ENCODE peak calls at places on chromosomes 13 and 19, in nine cellular contexts. F is right atrium auricular region; O is activated CD4-positive, alpha-beta T cell treated with anti-CD3 and anti-CD28 coated beads for 48 hours; M is activated CD8-positive, alpha-beta memory T cell treated with anti-CD3 and anti-CD28 coated beads for 24 hours; J is stimulated activated CD8-positive, alpha-beta memory T cell treated with anti-CD3 and anti-CD28 coated beads, Interleukin-4, amount 100 ng/mL, for 1 hour; V is HT-29; K is NCI-H226; E is bronchial epithelial cell; T is HCT116. W is an unnamed sample.

GRCh38 chr13:99590519-99591011 is 89.3 kb downstream of the TM9SF2 start:
- DNase-seq in T (no peak), F (no peak), J (no peak), E (no peak), O (no peak), V (no peak), K (no peak), M (no peak), W (no peak)

GRCh38 chr19:57887195-57887941 is 1.5 kb downstream of the ZNF814 start:
- DNase-seq in J (no peak), V (no peak), K (peak), T (no peak), E (peak), M (no peak), O (no peak), F (no peak), W (no peak)

GRCh38 chr13:98975822-98976261 is 2.0 kb downstream of the DOCK9 start:
- DNase-seq in K (no peak), V (peak), E (no peak), M (no peak), T (no peak), J (no peak), F (no peak), O (no peak), W (no peak)

GRCh38 chr13:73901324-73902068 is 232.7 kb downstream of the KLF12 start:
- DNase-seq in T (no peak), J (no peak), F (no peak), E (no peak), M (no peak), V (no peak), O (no peak), K (no peak), W (no peak)

GRCh38 chr13:54775501-54776191 is 1747.0 kb downstream of the OLFM4 start:
- DNase-seq in T (no peak), F (no peak), M (no peak), E (no peak), K (no peak), V (no peak), J (no peak), O (no peak), W (no peak)

GRCh38 chr19:29048873-29049272 is 164.1 kb downstream of the UQCRFS1 start:
- DNase-seq in V (no peak), M (no peak), T (no peak), K (no peak), E (no peak), O (no peak), F (no peak), J (no peak), W (no peak)

GRCh38 chr19:32358311-32358710 is 12.9 kb downstream of the ZNF507 start:
- DNase-seq in V (no peak), E (no peak), K (no peak), O (no peak), M (no peak), J (no peak), F (no peak), T (no peak), W (no peak)

GRCh38 chr13:45143346-45143751 is 23.0 kb downstream of the GTF2F2 start:
- DNase-seq in O (no peak), J (no peak), E (no peak), F (no peak), K (no peak), M (no peak), V (peak), T (peak), W (no peak)

GRCh38 chr19:920051-920857 is 3.1 kb downstream of the KISS1R start:
- DNase-seq in M (peak), J (peak), V (no peak), O (peak), T (no peak), E (no peak), F (no peak), K (no peak), W (no peak)

GRCh38 chr13:44404261-44405139 is 30.9 kb downstream of the SERP2 start:
- DNase-seq in O (no peak), V (peak), F (no peak), M (no peak), J (no peak), K (no peak), T (no peak), E (no peak), W (no peak)

GRCh38 chr19:7917292-7918061 is 2.7 kb upstream of the SNAPC2 start:
- DNase-seq in E (no peak), F (no peak), V (no peak), J (no peak), M (peak), O (peak), T (no peak), K (no peak), W (no peak)

GRCh38 chr13:100235311-100235901 is 146.5 kb downstream of the PCCA start:
- DNase-seq in E (peak), O (no peak), J (no peak), F (no peak), M (no peak), K (peak), T (peak), V (peak), W (no peak)

GRCh38 chr19:10086032-10086903 is at the start of gene SHFL:
- DNase-seq in O (peak), T (no peak), K (peak), V (peak), F (peak), E (peak), J (peak), M (peak), W (peak)

GRCh38 chr19:23946569-23946968 is 31.9 kb downstream of the ZNF726 start:
- DNase-seq in J (no peak), F (no peak), M (no peak), V (no peak), E (no peak), T (no peak), K (no peak), O (no peak), W (no peak)

GRCh38 chr19:33621811-33622504 is at the start of gene CHST8:
- DNase-seq in F (no peak), J (no peak), E (peak), K (peak), M (no peak), T (no peak), O (peak), V (no peak), W (no peak)